ENCODE peak calls at places on chromosomes 5 and 9, in six cellular contexts. O is M059J; U is SK-MEL-5; K is activated T-helper 1 cell treated with anti-CD3 and anti-CD28 coated beads, Interleukin-12 subunit alpha, Interleukin-12 subunit beta, Interleukin-2, Interleukin-4 antibody, amounts not matched to agents 30 ng/mL and 10 ng/mL and 1 ng/mL, durations not matched to agents 14 hours and 24 hours and 36 hours; Z is prostate gland; W is mesothelial cell of epicardium. D is an unnamed sample.

GRCh38 chr5:153469423-153469822 is 21.0 kb upstream of the GRIA1 start:
- DNase-seq in O (no peak), U (no peak), K (no peak), Z (no peak), W (no peak), D (no peak)

GRCh38 chr5:79237735-79238560 is 2.0 kb downstream of the JMY start:
- DNase-seq in O (no peak), U (no peak), K (no peak), Z (no peak), W (no peak), D (no peak)

GRCh38 chr5:179268966-179269693 is 76.1 kb downstream of the ADAMTS2 start:
- DNase-seq in O (no peak), U (peak), K (no peak), Z (no peak), W (no peak), D (no peak)

GRCh38 chr5:55226934-55227737 is at the start of gene MCIDAS:
- DNase-seq in O (peak), U (peak), K (no peak), Z (peak), W (peak), D (peak)

GRCh38 chr5:175383350-175383749 is 60.6 kb downstream of the DRD1 start:
- DNase-seq in O (peak), U (peak), K (no peak), Z (peak), W (no peak), D (no peak)

GRCh38 chr9:128819716-128820664 is 1.7 kb downstream of the ENDOG start:
- DNase-seq in O (no peak), U (no peak), K (no peak), Z (no peak), W (no peak), D (no peak)

GRCh38 chr5:74095871-74096270 is 469.9 kb downstream of the ARHGEF28 start:
- DNase-seq in O (no peak), U (no peak), K (no peak), Z (no peak), W (no peak), D (no peak)

GRCh38 chr9:131739988-131740648 is at the start of gene RAPGEF1:
- DNase-seq in O (no peak), U (peak), K (peak), Z (no peak), W (peak), D (peak)

GRCh38 chr9:109238677-109239076 is 71.6 kb upstream of the FRRS1L start:
- DNase-seq in O (peak), U (no peak), K (no peak), Z (no peak), W (no peak), D (no peak)

GRCh38 chr5:163867738-163868137 is 362.3 kb downstream of the MAT2B start:
- DNase-seq in O (peak), U (no peak), K (no peak), Z (no peak), W (no peak), D (no peak)

GRCh38 chr5:143652104-143652700 is 159.8 kb upstream of the HMHB1 start:
- DNase-seq in O (peak), U (no peak), K (no peak), Z (no peak), W (no peak), D (peak)

GRCh38 chr5:147223343-147223742 is 11.5 kb upstream of the STK32A start:
- DNase-seq in O (peak), U (peak), K (no peak), Z (no peak), W (no peak), D (no peak)

GRCh38 chr9:100465765-100466164 is 7.2 kb upstream of the TMEFF1 start:
- DNase-seq in O (no peak), U (no peak), K (no peak), Z (no peak), W (no peak), D (no peak)

GRCh38 chr5:129361441-129362025 is 98.6 kb upstream of the ADAMTS19 start:
- DNase-seq in O (no peak), U (peak), K (no peak), Z (no peak), W (no peak), D (no peak)

GRCh38 chr9:14148501-14149103 is 165.3 kb downstream of the NFIB start:
- DNase-seq in O (no peak), U (no peak), K (no peak), Z (no peak), W (no peak), D (no peak)

GRCh38 chr9:37859043-37859442 is 44.9 kb downstream of the SLC25A51 start:
- DNase-seq in O (no peak), U (peak), K (no peak), Z (no peak), W (no peak), D (no peak)

GRCh38 chr5:54672867-54673266 is 155.3 kb downstream of the SNX18 start:
- DNase-seq in O (no peak), U (no peak), K (no peak), Z (no peak), W (no peak), D (no peak)

GRCh38 chr9:33159760-33160127 is 7.4 kb downstream of the B4GALT1 start:
- DNase-seq in O (peak), U (no peak), K (peak), Z (peak), W (no peak), D (peak)

GRCh38 chr5:53537711-53538110 is 22.7 kb upstream of the NDUFS4 start:
- DNase-seq in O (no peak), U (no peak), K (no peak), Z (no peak), W (no peak), D (no peak)

GRCh38 chr5:33601881-33602280 is 161.1 kb downstream of the TARS1 start:
- DNase-seq in O (no peak), U (no peak), K (no peak), Z (no peak), W (no peak), D (no peak)

GRCh38 chr5:115072266-115073056 is 97.2 kb downstream of the TRIM36 start:
- DNase-seq in O (no peak), U (no peak), K (no peak), Z (no peak), W (no peak), D (no peak)

GRCh38 chr5:136080483-136081180 is 51.8 kb downstream of the TGFBI start:
- DNase-seq in O (peak), U (peak), K (peak), Z (peak), W (peak), D (peak)

GRCh38 chr5:112210430-112211005 is 208.6 kb downstream of the EPB41L4A start:
- DNase-seq in O (peak), U (peak), K (no peak), Z (peak), W (no peak), D (no peak)

GRCh38 chr5:24347206-24347605 is 297.6 kb downstream of the CDH10 start:
- DNase-seq in O (peak), U (no peak), K (no peak), Z (no peak), W (no peak), D (no peak)

GRCh38 chr9:98378206-98379193 is 123.1 kb upstream of the TBC1D2 start:
- DNase-seq in O (peak), U (no peak), K (no peak), Z (no peak), W (no peak), D (no peak)

GRCh38 chr5:14216372-14216771 is 73.2 kb downstream of the TRIO start:
- DNase-seq in O (no peak), U (no peak), K (no peak), Z (no peak), W (no peak), D (no peak)

GRCh38 chr9:125946397-125946796 is 199.2 kb downstream of the PBX3 start:
- DNase-seq in O (no peak), U (no peak), K (no peak), Z (no peak), W (no peak), D (no peak)

GRCh38 chr5:178240341-178240741 is 7.7 kb upstream of the PHYKPL start:
- DNase-seq in O (no peak), U (no peak), K (no peak), Z (no peak), W (no peak), D (no peak)

GRCh38 chr5:96008487-96008886 is 46.8 kb upstream of the ELL2 start:
- DNase-seq in O (peak), U (no peak), K (no peak), Z (no peak), W (no peak), D (no peak)

GRCh38 chr9:112898872-112899281 is 8.2 kb upstream of the SLC46A2 start:
- DNase-seq in O (peak), U (no peak), K (no peak), Z (no peak), W (no peak), D (no peak)

GRCh38 chr5:153831976-153832375 is 206.7 kb downstream of the FAM114A2 start:
- DNase-seq in O (peak), U (peak), K (no peak), Z (no peak), W (no peak), D (no peak)

GRCh38 chr5:171309526-171310333 is 682 bp downstream of the TLX3 start:
- DNase-seq in O (no peak), U (no peak), K (no peak), Z (no peak), W (no peak), D (peak)

GRCh38 chr9:108151161-108151586 is 661.6 kb upstream of the KLF4 start:
- DNase-seq in O (peak), U (no peak), K (no peak), Z (no peak), W (no peak), D (no peak)

GRCh38 chr5:7644723-7645122 is 206.2 kb downstream of the CFAP90 start:
- DNase-seq in O (no peak), U (peak), K (no peak), Z (no peak), W (no peak), D (no peak)

GRCh38 chr5:169286572-169287325 is 14.2 kb downstream of the SLIT3 start:
- DNase-seq in O (no peak), U (no peak), K (no peak), Z (no peak), W (no peak), D (no peak)